ENCODE peak calls at places on chromosomes 12 and 14, in four cellular contexts. Q is NCI-H1092 treated with DMSO at 0.1 percent for 48 hours, U is KBM-7, A is MV-4-11. M is an unnamed sample.

GRCh38 chr14:23181453-23181852 is 2.0 kb downstream of the SLC7A8 start:
- DNase-seq in A (no peak), Q (no peak), U (no peak), M (no peak)

GRCh38 chr14:44369401-44370123 is 137.5 kb downstream of the FSCB start:
- DNase-seq in U (no peak), Q (peak; percentile 87), A (peak; percentile 4), M (no peak)

GRCh38 chr12:108136697-108137096 is 7.6 kb downstream of the WSCD2 start:
- DNase-seq in U (no peak), A (no peak), Q (no peak), M (no peak)

GRCh38 chr14:72666610-72667009 is 227.3 kb downstream of the DPF3 start:
- DNase-seq in A (no peak), Q (no peak), U (no peak), M (no peak)

GRCh38 chr12:133129368-133130037 is 571 bp downstream of the ZNF891 start:
- DNase-seq in U (no peak), Q (peak; percentile 48), A (no peak), M (no peak)

GRCh38 chr14:53668861-53669260 is 287.8 kb downstream of the BMP4 start:
- DNase-seq in A (peak; percentile 71), U (no peak), Q (no peak), M (no peak)

GRCh38 chr14:90405101-90405500 is 8.3 kb downstream of the CALM1 start:
- DNase-seq in A (no peak), U (no peak), Q (no peak), M (no peak)

GRCh38 chr12:59431266-59431665 is 164.6 kb upstream of the SLC16A7 start:
- DNase-seq in Q (peak; percentile 3), U (no peak), A (no peak), M (no peak)

GRCh38 chr12:46751173-46751572 is 74.6 kb downstream of the SLC38A4 start:
- DNase-seq in A (no peak), Q (no peak), U (no peak), M (no peak)

GRCh38 chr14:100660498-100661339 is 66.0 kb upstream of the DLK1 start:
- DNase-seq in A (no peak), Q (peak; percentile 44), U (no peak), M (no peak)

GRCh38 chr14:98181768-98182167 is 1090.2 kb downstream of the BCL11B start:
- DNase-seq in A (no peak), Q (no peak), U (no peak), M (no peak)

GRCh38 chr14:96069421-96069820 is 30.3 kb downstream of the C14orf132 start:
- DNase-seq in A (no peak), U (no peak), Q (no peak), M (no peak)

GRCh38 chr12:59030415-59030814 is 110.1 kb upstream of the LRIG3 start:
- DNase-seq in Q (no peak), A (no peak), U (no peak), M (no peak)

GRCh38 chr14:44912041-44912869 is 49.5 kb downstream of the KLHL28 start:
- DNase-seq in A (no peak), U (no peak), Q (no peak), M (no peak)